ENCODE peak calls at places on chromosomes 12 and 14, in five cellular contexts. S is EL; B is amygdala; H is activated naive CD4-positive, alpha-beta T cell treated with anti-CD3 and anti-CD28 coated beads, Interleukin-2, amount 50 U/mL, for 16 hours; N is activated CD4-positive, alpha-beta memory T cell treated with anti-CD3 and anti-CD28 coated beads, Interleukin-2, amount 10 ng/mL, durations not matched to agents 7 days and 5 days. I is an unnamed sample.

GRCh38 chr12:70364695-70365397 is 1.2 kb upstream of the KCNMB4 start:
- DNase-seq in S (no peak), B (no peak), H (no peak), N (no peak), I (no peak)

GRCh38 chr12:1844223-1844622 is 23.9 kb downstream of the LRTM2 start:
- DNase-seq in S (no peak), B (no peak), H (no peak), N (no peak), I (no peak)

GRCh38 chr12:6592087-6592486 is 15.1 kb downstream of the CHD4 start:
- DNase-seq in S (no peak), B (no peak), H (no peak), N (no peak), I (no peak)

GRCh38 chr14:32713856-32714255 is 224.8 kb upstream of the NPAS3 start:
- DNase-seq in S (no peak), B (no peak), H (no peak), N (no peak), I (no peak)

GRCh38 chr14:103185051-103186027 is 62.1 kb downstream of the TNFAIP2 start:
- DNase-seq in S (peak; percentile 45), B (no peak), H (no peak), N (no peak), I (no peak)

GRCh38 chr12:64390275-64390851 is at the start of gene C12orf56:
- DNase-seq in S (peak; percentile 54), B (no peak), H (peak; percentile 23), N (peak; percentile 40), I (no peak)

GRCh38 chr14:64707661-64708060 is 3.4 kb downstream of the PLEKHG3 start:
- DNase-seq in S (peak; percentile 81), B (no peak), H (no peak), N (peak; percentile 52), I (no peak)

GRCh38 chr14:32934891-32935633 is 3.6 kb upstream of the NPAS3 start:
- DNase-seq in S (no peak), B (no peak), H (no peak), N (no peak), I (no peak)

GRCh38 chr14:91261115-91261514 is 16.6 kb upstream of the GPR68 start:
- DNase-seq in S (no peak), B (no peak), H (no peak), N (peak; percentile 77), I (no peak)

GRCh38 chr12:108982621-108983219 is 38.1 kb downstream of the SVOP start:
- DNase-seq in S (no peak), B (no peak), H (no peak), N (no peak), I (no peak)

I was measured in dorsolateral prefrontal cortex.